ENCODE peak calls at places on chromosome 17, in ten cellular contexts. D, P, J, B, Z, U, H, T, L and K are unnamed samples.

GRCh38 chr17:42686520-42687137 is 4.3 kb downstream of the CNTNAP1 start:
- DNase-seq in D (no peak), P (no peak), J (no peak), B (no peak), Z (no peak), U (no peak), H (no peak), T (no peak), L (no peak), K (no peak)

GRCh38 chr17:51560398-51560797 is 300.1 kb downstream of the UTP18 start:
- DNase-seq in D (no peak), P (no peak), J (no peak), B (no peak), Z (no peak), U (no peak), H (no peak), T (no peak), L (no peak), K (no peak)

GRCh38 chr17:64641499-64641898 is 20.6 kb downstream of the SMURF2 start:
- DNase-seq in D (peak), P (no peak), J (no peak), B (peak), Z (no peak), U (peak), H (no peak), T (peak), L (no peak), K (peak)

GRCh38 chr17:75552847-75553552 is 27.5 kb downstream of the LLGL2 start:
- DNase-seq in D (no peak), P (no peak), J (no peak), B (no peak), Z (no peak), U (peak), H (no peak), T (no peak), L (no peak), K (peak)

GRCh38 chr17:43554857-43555256 is 8.7 kb upstream of the ETV4 start:
- DNase-seq in D (no peak), P (no peak), J (no peak), B (no peak), Z (no peak), U (no peak), H (no peak), T (no peak), L (no peak), K (no peak)

GRCh38 chr17:28130455-28130854 is 88.0 kb downstream of the NLK start:
- DNase-seq in D (no peak), P (no peak), J (no peak), B (no peak), Z (no peak), U (no peak), H (no peak), T (no peak), L (no peak), K (no peak)

GRCh38 chr17:27640790-27641189 is 9.8 kb downstream of the LGALS9 start:
- DNase-seq in D (no peak), P (no peak), J (no peak), B (no peak), Z (no peak), U (peak), H (no peak), T (no peak), L (no peak), K (no peak)

GRCh38 chr17:15348030-15348429 is 6.6 kb upstream of the TEKT3 start:
- DNase-seq in D (peak), P (no peak), J (no peak), B (peak), Z (no peak), U (peak), H (no peak), T (no peak), L (peak), K (peak)

GRCh38 chr17:66716236-66717026 is 118.5 kb upstream of the CACNG5 start:
- DNase-seq in D (peak), P (no peak), J (peak), B (no peak), Z (no peak), U (peak), H (no peak), T (no peak), L (no peak), K (no peak)

GRCh38 chr17:32266389-32267269 is 997 bp downstream of the RHBDL3 start:
- DNase-seq in D (no peak), P (peak), J (no peak), B (no peak), Z (no peak), U (no peak), H (no peak), T (no peak), L (no peak), K (no peak)

GRCh38 chr17:81516439-81516838 is 3.8 kb upstream of the ACTG1 start:
- DNase-seq in D (no peak), P (no peak), J (no peak), B (no peak), Z (no peak), U (no peak), H (peak), T (no peak), L (no peak), K (no peak)

GRCh38 chr17:68623811-68624210 is 22.6 kb upstream of the FAM20A start:
- DNase-seq in D (no peak), P (no peak), J (no peak), B (peak), Z (no peak), U (no peak), H (no peak), T (no peak), L (no peak), K (no peak)

GRCh38 chr17:32916134-32916533 is 11.8 kb upstream of the TMEM98 start:
- DNase-seq in D (no peak), P (no peak), J (no peak), B (no peak), Z (no peak), U (no peak), H (no peak), T (no peak), L (no peak), K (no peak)

GRCh38 chr17:8629371-8630226 is 926 bp downstream of the MYH10 start:
- DNase-seq in D (no peak), P (peak), J (no peak), B (peak), Z (no peak), U (no peak), H (peak), T (no peak), L (peak), K (peak)

GRCh38 chr17:74730491-74731346 is 6.3 kb upstream of the RAB37 start:
- DNase-seq in D (no peak), P (no peak), J (no peak), B (no peak), Z (no peak), U (no peak), H (no peak), T (no peak), L (no peak), K (no peak)

GRCh38 chr17:59706900-59707181 is 389 bp downstream of the PTRH2 start:
- DNase-seq in D (no peak), P (no peak), J (no peak), B (no peak), Z (no peak), U (no peak), H (no peak), T (no peak), L (no peak), K (no peak)

GRCh38 chr17:35245196-35245486 is 2.3 kb downstream of the SLFN5 start:
- DNase-seq in D (peak), P (no peak), J (no peak), B (peak), Z (no peak), U (peak), H (no peak), T (peak), L (no peak), K (peak)

GRCh38 chr17:69223809-69224208 is 4.8 kb downstream of the ABCA10 start:
- DNase-seq in D (peak), P (no peak), J (no peak), B (peak), Z (no peak), U (peak), H (no peak), T (no peak), L (no peak), K (peak)

GRCh38 chr17:10292057-10292931 is 80.5 kb downstream of the MYH13 start:
- DNase-seq in D (peak), P (no peak), J (peak), B (peak), Z (no peak), U (peak), H (no peak), T (peak), L (no peak), K (peak)

GRCh38 chr17:42065201-42065600 is 14.8 kb upstream of the C17orf113 start:
- DNase-seq in D (no peak), P (no peak), J (no peak), B (no peak), Z (no peak), U (no peak), H (no peak), T (no peak), L (no peak), K (no peak)

GRCh38 chr17:49063652-49064051 is 66.5 kb downstream of the IGF2BP1 start:
- DNase-seq in D (peak), P (no peak), J (no peak), B (peak), Z (no peak), U (no peak), H (no peak), T (no peak), L (no peak), K (no peak)

GRCh38 chr17:42132941-42133340 is 10.3 kb downstream of the HSPB9 start:
- DNase-seq in D (peak), P (no peak), J (no peak), B (peak), Z (no peak), U (peak), H (no peak), T (peak), L (peak), K (peak)

GRCh38 chr17:32323784-32324590 is 18.0 kb downstream of the C17orf75 start:
- DNase-seq in D (peak), P (no peak), J (no peak), B (peak), Z (no peak), U (peak), H (no peak), T (no peak), L (no peak), K (peak)

GRCh38 chr17:55584055-55584685 is 72.9 kb upstream of the SMIM36 start:
- DNase-seq in D (peak), P (no peak), J (no peak), B (peak), Z (no peak), U (peak), H (no peak), T (no peak), L (no peak), K (peak)

GRCh38 chr17:55238931-55239297 is 25.8 kb upstream of the HLF start:
- DNase-seq in D (no peak), P (no peak), J (no peak), B (no peak), Z (no peak), U (no peak), H (no peak), T (no peak), L (peak), K (no peak)

GRCh38 chr17:21275579-21276339 is 8.8 kb upstream of the MAP2K3 start:
- DNase-seq in D (peak), P (peak), J (peak), B (peak), Z (no peak), U (peak), H (peak), T (no peak), L (peak), K (peak)
- TF ChIP-seq CTCF in D (peak), P (no peak), J (no peak), B (no peak), Z (no peak), U (no peak), H (no peak), T (no peak), L (peak), K (no peak)

GRCh38 chr17:1294157-1294717 is 14.8 kb downstream of the TRARG1 start:
- DNase-seq in D (no peak), P (no peak), J (no peak), B (no peak), Z (no peak), U (no peak), H (no peak), T (no peak), L (no peak), K (no peak)
- H3K4me3 ChIP-seq in D (no peak), P (no peak), J (no peak), B (no peak), Z (no peak), U (no peak), H (no peak), T (no peak), L (no peak), K (no peak)

DNA sequence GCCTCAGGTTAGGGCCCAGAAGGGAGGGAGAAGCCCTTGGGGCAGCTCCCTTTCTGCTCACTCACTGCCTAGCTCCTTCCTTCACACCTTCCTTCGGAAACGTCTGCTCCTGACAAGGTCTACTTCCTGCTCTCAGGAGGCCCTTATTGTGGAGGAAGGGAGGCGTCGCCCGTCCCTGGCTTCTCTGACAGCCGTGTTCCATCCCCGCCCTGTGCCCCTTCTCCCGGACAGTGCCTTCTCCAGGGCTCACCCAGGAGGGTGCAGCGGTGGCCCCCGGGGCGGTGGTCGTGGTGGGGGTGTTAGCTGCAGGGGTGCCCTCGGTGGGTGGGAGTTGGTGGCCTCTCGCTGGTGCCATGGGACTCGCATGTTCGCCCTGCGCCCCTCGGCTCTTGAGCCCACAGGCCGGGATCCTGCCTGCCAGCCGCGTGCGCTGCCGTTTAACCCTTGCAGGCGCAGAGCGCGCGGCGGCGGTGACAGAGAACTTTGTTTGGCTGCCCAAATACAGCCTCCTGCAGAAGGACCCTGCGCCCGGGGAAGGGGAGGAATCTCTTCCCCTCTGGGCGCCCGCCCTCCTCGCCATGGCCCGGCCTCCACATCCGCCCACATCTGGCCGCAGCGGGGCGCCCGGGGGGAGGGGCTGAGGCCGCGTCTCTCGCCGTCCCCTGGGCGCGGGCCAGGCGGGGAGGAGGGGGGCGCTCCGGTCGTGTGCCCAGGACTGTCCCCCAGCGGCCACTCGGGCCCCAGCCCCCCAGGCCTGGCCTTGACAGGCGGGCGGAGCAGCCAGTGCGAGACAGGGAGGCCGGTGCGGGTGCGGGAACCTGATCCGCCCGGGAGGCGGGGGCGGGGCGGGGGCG is 231.9 kb downstream of the SEC14L1 start:
- DNase-seq in D (peak), P (peak), J (peak), B (peak), Z (peak), U (peak), H (peak), T (no peak), L (peak), K (peak)
- TF ChIP-seq CTCF in D (no peak), P (no peak), J (no peak), B (no peak), Z (no peak), U (no peak), H (no peak), T (no peak), L (no peak), K (no peak)

GRCh38 chr17:76734080-76734840 is 2.9 kb downstream of the SRSF2 start:
- DNase-seq in D (peak), P (no peak), J (no peak), B (no peak), Z (no peak), U (peak), H (no peak), T (no peak), L (no peak), K (peak)
- H3K4me3 ChIP-seq in D (peak), P (no peak), J (peak), B (peak), Z (peak), U (peak), H (no peak), T (peak), L (peak), K (peak)

GRCh38 chr17:79086609-79087427 is 12.2 kb downstream of the ENGASE start:
- DNase-seq in D (no peak), P (no peak), J (no peak), B (no peak), Z (no peak), U (no peak), H (peak), T (no peak), L (no peak), K (no peak)
- TF ChIP-seq CTCF in D (no peak), P (no peak), J (no peak), B (no peak), Z (no peak), U (no peak), H (no peak), T (no peak), L (no peak), K (no peak)

GRCh38 chr17:40561294-40561870 is 3.9 kb downstream of the CCR7 start:
- DNase-seq in D (no peak), P (no peak), J (no peak), B (no peak), Z (no peak), U (no peak), H (no peak), T (no peak), L (peak), K (no peak)
- H3K4me3 ChIP-seq in D (no peak), P (no peak), J (no peak), B (no peak), Z (no peak), U (no peak), H (no peak), T (no peak), L (peak), K (no peak)

GRCh38 chr17:79108870-79109269 is 34.2 kb downstream of the ENGASE start:
- DNase-seq in D (no peak), P (no peak), J (no peak), B (no peak), Z (no peak), U (no peak), H (no peak), T (no peak), L (no peak), K (no peak)

GRCh38 chr17:79108232-79108850 is 33.7 kb downstream of the ENGASE start:
- DNase-seq in D (no peak), P (no peak), J (no peak), B (no peak), Z (no peak), U (no peak), H (no peak), T (no peak), L (no peak), K (no peak)

GRCh38 chr17:79111097-79111496 is 36.5 kb downstream of the ENGASE start:
- DNase-seq in D (no peak), P (no peak), J (no peak), B (no peak), Z (no peak), U (no peak), H (no peak), T (no peak), L (no peak), K (no peak)

GRCh38 chr17:79107499-79108231 is 33.0 kb downstream of the ENGASE start:
- DNase-seq in D (no peak), P (no peak), J (no peak), B (no peak), Z (no peak), U (no peak), H (no peak), T (no peak), L (no peak), K (no peak)

GRCh38 chr17:79109584-79109983 is 35.0 kb downstream of the ENGASE start:
- DNase-seq in D (no peak), P (no peak), J (no peak), B (no peak), Z (no peak), U (no peak), H (no peak), T (no peak), L (no peak), K (no peak)
- TF ChIP-seq CTCF in D (peak), P (no peak), J (no peak), B (peak), Z (peak), U (no peak), H (no peak), T (no peak), L (no peak), K (peak)

GRCh38 chr17:3635474-3636153 is 436 bp downstream of the SHPK start:
- DNase-seq in D (no peak), P (no peak), J (no peak), B (no peak), Z (no peak), U (no peak), H (no peak), T (no peak), L (peak), K (no peak)
- H3K4me3 ChIP-seq in D (peak), P (peak), J (peak), B (peak), Z (peak), U (peak), H (peak), T (peak), L (peak), K (peak)

DNA sequence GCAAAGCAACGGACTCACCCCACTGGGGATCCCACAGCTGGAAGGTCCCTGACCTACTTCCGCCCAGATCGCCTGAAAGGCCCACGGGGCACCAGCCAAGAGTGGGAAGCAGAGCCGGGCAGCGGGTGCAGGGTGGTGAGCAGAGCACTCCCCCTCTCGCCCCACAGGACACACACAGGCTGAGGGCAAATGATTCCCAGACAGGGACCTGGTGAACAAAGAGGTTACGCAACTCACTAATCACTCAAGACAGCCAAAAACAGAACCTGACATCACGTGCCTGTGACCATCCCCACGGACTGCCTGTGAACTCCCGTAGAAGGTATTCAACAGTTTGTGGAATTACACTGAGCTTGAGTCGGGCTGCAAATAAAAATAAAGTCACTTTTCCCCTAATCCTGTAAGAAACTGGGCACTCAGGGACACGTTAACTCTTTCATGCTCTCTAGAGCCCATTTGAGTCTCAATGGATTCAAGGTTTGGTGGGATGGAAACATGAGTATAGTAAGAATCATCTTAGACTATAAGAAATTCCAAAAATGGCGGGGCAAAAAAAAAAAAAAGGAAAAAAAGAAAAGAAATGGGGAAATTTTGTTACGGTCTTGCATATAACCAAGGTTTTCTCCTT is 396.1 kb downstream of the SOX9 start:
- DNase-seq in D (peak), P (no peak), J (peak), B (peak), Z (no peak), U (no peak), H (peak), T (no peak), L (no peak), K (peak)
- TF ChIP-seq CTCF in D (no peak), P (no peak), J (no peak), B (no peak), Z (no peak), U (no peak), H (no peak), T (no peak), L (no peak), K (no peak)

GRCh38 chr17:16516594-16517018 is 24.6 kb upstream of the LRRC75A start:
- DNase-seq in D (peak), P (peak), J (peak), B (peak), Z (no peak), U (peak), H (no peak), T (no peak), L (no peak), K (peak)
- H3K4me3 ChIP-seq in D (peak), P (no peak), J (peak), B (peak), Z (no peak), U (no peak), H (no peak), T (peak), L (no peak), K (peak)